ENCODE peak calls at places on chromosomes 1 and 21, in ten cellular contexts. Z is stimulated activated effector memory CD8-positive, alpha-beta T cell treated with anti-CD3 and anti-CD28 coated beads, Interleukin-12 subunit alpha, Interleukin-12 subunit beta, amount 100 ng/mL, for 72 hours; B is SK-N-SH treated with all-trans-retinoic acid at 6 μM for 48 hours; T is gastroesophageal sphincter; I is HepG2; L is left lung; E is effector memory CD8-positive, alpha-beta T cell; S is stimulated activated naive CD8-positive, alpha-beta T cell treated with anti-CD3 and anti-CD28 coated beads, Interleukin-15, amount 100 ng/mL, for 72 hours; M is naive thymus-derived CD4-positive, alpha-beta T cell; W is T-cell. V is an unnamed sample.

GRCh38 chr1:230126529-230127104 is 59.6 kb downstream of the GALNT2 start:
- ATAC-seq in Z (no peak), B (no peak), T (no peak), I (no peak), L (no peak), E (no peak), S (no peak), M (peak), W (no peak), V (no peak)

GRCh38 chr1:168974117-168974516 is 132.4 kb upstream of the ATP1B1 start:
- ATAC-seq in Z (no peak), B (no peak), T (no peak), I (no peak), L (no peak), E (no peak), S (no peak), M (no peak), W (no peak), V (no peak)

GRCh38 chr1:60875139-60875538 is 207.2 kb upstream of the NFIA start:
- ATAC-seq in Z (peak), B (no peak), T (no peak), I (no peak), L (no peak), E (no peak), S (no peak), M (no peak), W (no peak), V (peak)

GRCh38 chr1:166133857-166134256 is 32.9 kb downstream of the FAM78B start:
- ATAC-seq in Z (no peak), B (no peak), T (no peak), I (no peak), L (no peak), E (no peak), S (no peak), M (no peak), W (no peak), V (no peak)

GRCh38 chr1:109535481-109535880 is 4.2 kb upstream of the GPR61 start:
- ATAC-seq in Z (no peak), B (no peak), T (no peak), I (no peak), L (no peak), E (no peak), S (no peak), M (no peak), W (no peak), V (no peak)

GRCh38 chr21:26093094-26093493 is 77.5 kb downstream of the APP start:
- ATAC-seq in Z (no peak), B (peak), T (no peak), I (no peak), L (peak), E (no peak), S (no peak), M (no peak), W (no peak), V (no peak)

GRCh38 chr1:112272101-112272772 is 123.8 kb upstream of the CTTNBP2NL start:
- ATAC-seq in Z (no peak), B (no peak), T (peak), I (no peak), L (no peak), E (no peak), S (no peak), M (no peak), W (no peak), V (no peak)

GRCh38 chr1:21936366-21937031 is 611 bp downstream of the HSPG2 start:
- ATAC-seq in Z (peak), B (peak), T (peak), I (peak), L (no peak), E (peak), S (peak), M (peak), W (peak), V (peak)

GRCh38 chr1:236922190-236922589 is 82.1 kb downstream of the MT1HL1 start:
- ATAC-seq in Z (no peak), B (no peak), T (no peak), I (no peak), L (no peak), E (no peak), S (no peak), M (no peak), W (no peak), V (no peak)

GRCh38 chr1:25247024-25247828 is at the start of gene RSRP1:
- ATAC-seq in Z (peak), B (peak), T (peak), I (peak), L (peak), E (peak), S (peak), M (peak), W (peak), V (peak)

GRCh38 chr21:28642891-28643290 is 349.8 kb downstream of the LTN1 start:
- ATAC-seq in Z (peak), B (no peak), T (no peak), I (peak), L (no peak), E (no peak), S (no peak), M (no peak), W (no peak), V (no peak)

GRCh38 chr1:240562779-240563178 is 49.2 kb downstream of the GREM2 start:
- ATAC-seq in Z (no peak), B (no peak), T (no peak), I (no peak), L (no peak), E (no peak), S (no peak), M (peak), W (no peak), V (no peak)

GRCh38 chr1:28871631-28872401 is 42.6 kb upstream of the EPB41 start:
- ATAC-seq in Z (no peak), B (no peak), T (no peak), I (peak), L (peak), E (no peak), S (no peak), M (no peak), W (no peak), V (no peak)

GRCh38 chr1:183267646-183268431 is 81.8 kb downstream of the LAMC2 start:
- ATAC-seq in Z (no peak), B (no peak), T (peak), I (no peak), L (peak), E (no peak), S (no peak), M (no peak), W (no peak), V (no peak)